ENCODE peak calls at places on chromosome 16, in six cellular contexts. N is H9; S is AG09319; O is activated CD4-positive, alpha-beta T cell treated with anti-CD3 and anti-CD28 coated beads, Interleukin-2, amount 10 ng/mL, durations not matched to agents 7 days and 5 days; Y is iris pigment epithelial cell; M is neural progenitor cell. C is an unnamed sample.

GRCh38 chr16:67098599-67098998 is 11.1 kb upstream of the PHAF1 start:
- DNase-seq in M (no peak), Y (no peak), N (no peak), S (no peak), O (no peak), C (no peak)

GRCh38 chr16:6682142-6682811 is 650.4 kb upstream of the RBFOX1 start:
- DNase-seq in M (peak), O (peak), N (peak), S (no peak), Y (no peak), C (no peak)

GRCh38 chr16:67177743-67178699 is 5.7 kb downstream of the MATCAP1 start:
- DNase-seq in M (peak), S (no peak), Y (peak), O (peak), N (peak), C (no peak)

GRCh38 chr16:24511174-24511573 is 28.2 kb upstream of the RBBP6 start:
- DNase-seq in S (no peak), M (no peak), N (no peak), O (no peak), Y (no peak), C (no peak)

GRCh38 chr16:88306860-88307545 is 75.8 kb upstream of the ZNF469 start:
- DNase-seq in Y (peak), O (no peak), N (no peak), M (no peak), S (peak), C (peak)

GRCh38 chr16:87945351-87946042 is 5.7 kb upstream of the BANP start:
- DNase-seq in M (peak), Y (peak), S (no peak), O (no peak), N (peak), C (no peak)

GRCh38 chr16:90020838-90021382 is 1.7 kb upstream of the DBNDD1 start:
- DNase-seq in O (no peak), S (no peak), Y (peak), N (no peak), M (no peak), C (no peak)

GRCh38 chr16:83733301-83733700 is 74.5 kb upstream of the HSBP1 start:
- DNase-seq in M (no peak), Y (peak), O (no peak), S (no peak), N (no peak), C (no peak)

GRCh38 chr16:57167951-57168350 is 17.9 kb downstream of the PSME3IP1 start:
- DNase-seq in O (peak), M (peak), S (peak), Y (peak), N (no peak), C (peak)

GRCh38 chr16:1394367-1394951 is 20.0 kb downstream of the UNKL start:
- DNase-seq in M (no peak), N (no peak), S (no peak), Y (no peak), O (no peak), C (no peak)

GRCh38 chr16:83200005-83200779 is 573.4 kb downstream of the CDH13 start:
- DNase-seq in O (no peak), M (peak), N (peak), S (no peak), Y (peak), C (no peak)

GRCh38 chr16:868386-868755 is 67.8 kb upstream of the GNG13 start:
- DNase-seq in M (no peak), N (no peak), O (no peak), S (no peak), Y (no peak), C (no peak)

GRCh38 chr16:17526956-17527355 is 56.2 kb upstream of the XYLT1 start:
- DNase-seq in O (no peak), S (no peak), N (no peak), M (no peak), Y (no peak), C (no peak)

GRCh38 chr16:68113059-68113757 is 28.0 kb downstream of the NFATC3 start:
- DNase-seq in M (no peak), O (no peak), S (no peak), Y (no peak), N (no peak), C (no peak)

GRCh38 chr16:48408688-48409087 is 23.5 kb upstream of the SIAH1 start:
- DNase-seq in O (no peak), Y (peak), S (no peak), M (no peak), N (no peak), C (no peak)

GRCh38 chr16:30659507-30660423 is 1.5 kb downstream of the FBRS start:
- DNase-seq in M (peak), N (no peak), S (no peak), O (peak), Y (peak), C (no peak)

GRCh38 chr16:14364386-14365199 is 265.5 kb downstream of the PARN start:
- DNase-seq in N (no peak), S (no peak), M (peak), O (no peak), Y (peak), C (peak)

GRCh38 chr16:57616241-57616640 is 12.2 kb upstream of the ADGRG1 start:
- DNase-seq in S (no peak), O (no peak), M (no peak), N (peak), Y (no peak), C (no peak)

GRCh38 chr16:31706318-31706717 is 167.3 kb upstream of the ZNF267 start:
- DNase-seq in O (no peak), S (no peak), N (no peak), Y (no peak), M (no peak), C (no peak)

GRCh38 chr16:80265624-80266306 is 275.0 kb upstream of the DYNLRB2 start:
- DNase-seq in S (no peak), O (no peak), N (no peak), Y (no peak), M (no peak), C (no peak)

GRCh38 chr16:79770244-79771064 is 169.9 kb upstream of the MAF start:
- DNase-seq in Y (peak), O (peak), N (peak), M (peak), S (peak), C (peak)

GRCh38 chr16:7342598-7342997 is 10.0 kb downstream of the RBFOX1 start:
- DNase-seq in M (no peak), Y (no peak), O (no peak), S (no peak), N (no peak), C (no peak)

GRCh38 chr16:997440-998051 is 16.0 kb downstream of the SOX8 start:
- DNase-seq in O (peak), M (peak), S (no peak), N (peak), Y (peak), C (no peak)

GRCh38 chr16:54940279-54940604 is 9.6 kb downstream of the IRX5 start:
- DNase-seq in M (no peak), S (no peak), Y (no peak), O (no peak), N (no peak), C (no peak)

GRCh38 chr16:30761427-30761927 is 385 bp downstream of the CFAP119 start:
- DNase-seq in O (peak), S (no peak), N (peak), Y (peak), M (peak), C (no peak)

GRCh38 chr16:22027633-22028032 is 19.7 kb downstream of the MOSMO start:
- DNase-seq in Y (no peak), S (no peak), O (no peak), M (no peak), N (no peak), C (no peak)

GRCh38 chr16:9521749-9522370 is 430.4 kb downstream of the HAPSTR1 start:
- DNase-seq in S (no peak), Y (no peak), N (no peak), M (peak), O (no peak), C (no peak)

GRCh38 chr16:69064164-69064563 is 41.3 kb upstream of the HAS3 start:
- DNase-seq in M (no peak), N (no peak), S (no peak), O (no peak), Y (no peak), C (no peak)

GRCh38 chr16:2739555-2740435 is 12.6 kb upstream of the SRRM2 start:
- DNase-seq in S (no peak), O (peak), M (no peak), Y (no peak), N (no peak), C (no peak)

GRCh38 chr16:86016201-86016965 is 117.4 kb downstream of the IRF8 start:
- DNase-seq in S (peak), O (peak), N (peak), Y (peak), M (peak), C (peak)

GRCh38 chr16:77273815-77274214 is 74.6 kb downstream of the SYCE1L start:
- DNase-seq in N (no peak), M (no peak), Y (peak), S (no peak), O (no peak), C (no peak)

GRCh38 chr16:24819462-24820040 is 26.2 kb upstream of the SLC5A11 start:
- DNase-seq in Y (peak), M (no peak), N (no peak), S (no peak), O (no peak), C (no peak)

GRCh38 chr16:4051591-4051990 is 64.7 kb downstream of the ADCY9 start:
- DNase-seq in M (no peak), N (no peak), S (peak), O (no peak), Y (no peak), C (no peak)

C was measured in AG04449.